ENCODE peak calls at places on chromosomes 1 and 21, in nine cellular contexts. One of them, this sample, is unnamed.

GRCh38 chr21:43810505-43811261 is 21.3 kb downstream of the RRP1 start:
- DNase-seq in stimulated activated CD4-positive, alpha-beta T cell treated with anti-CD3 and anti-CD28 coated beads, Interleukin-2, amount 100 ng/mL, for 24 hours: peak
- DNase-seq in astrocyte of the spinal cord: peak
- DNase-seq in AG04450: no peak
- DNase-seq in HAP-1: peak
- DNase-seq in LoVo: peak
- DNase-seq in left ventricle myocardium inferior: peak
- DNase-seq in brain pericyte: no peak
- DNase-seq in mucosa of gallbladder: peak
- DNase-seq in this sample: peak

GRCh38 chr1:106465666-106466065 is 590.8 kb upstream of the PRMT6 start:
- DNase-seq in brain pericyte: no peak
- DNase-seq in LoVo: no peak
- DNase-seq in stimulated activated CD4-positive, alpha-beta T cell treated with anti-CD3 and anti-CD28 coated beads, Interleukin-2, amount 100 ng/mL, for 24 hours: no peak
- DNase-seq in AG04450: no peak
- DNase-seq in astrocyte of the spinal cord: peak
- DNase-seq in left ventricle myocardium inferior: no peak
- DNase-seq in mucosa of gallbladder: no peak
- DNase-seq in HAP-1: no peak
- DNase-seq in this sample: no peak

GRCh38 chr1:230708631-230709580 is 5.0 kb downstream of the AGT start:
- DNase-seq in LoVo: peak
- DNase-seq in brain pericyte: no peak
- DNase-seq in astrocyte of the spinal cord: no peak
- DNase-seq in AG04450: no peak
- DNase-seq in left ventricle myocardium inferior: peak
- DNase-seq in HAP-1: peak
- DNase-seq in stimulated activated CD4-positive, alpha-beta T cell treated with anti-CD3 and anti-CD28 coated beads, Interleukin-2, amount 100 ng/mL, for 24 hours: no peak
- DNase-seq in mucosa of gallbladder: peak
- DNase-seq in this sample: peak

GRCh38 chr1:53601867-53602266 is 137.1 kb downstream of the GLIS1 start:
- DNase-seq in LoVo: no peak
- DNase-seq in astrocyte of the spinal cord: no peak
- DNase-seq in mucosa of gallbladder: no peak
- DNase-seq in stimulated activated CD4-positive, alpha-beta T cell treated with anti-CD3 and anti-CD28 coated beads, Interleukin-2, amount 100 ng/mL, for 24 hours: no peak
- DNase-seq in HAP-1: no peak
- DNase-seq in AG04450: no peak
- DNase-seq in brain pericyte: no peak
- DNase-seq in left ventricle myocardium inferior: no peak
- DNase-seq in this sample: no peak

GRCh38 chr1:26138974-26139558 is 19.8 kb upstream of the FAM110D start:
- DNase-seq in brain pericyte: no peak
- DNase-seq in stimulated activated CD4-positive, alpha-beta T cell treated with anti-CD3 and anti-CD28 coated beads, Interleukin-2, amount 100 ng/mL, for 24 hours: no peak
- DNase-seq in astrocyte of the spinal cord: no peak
- DNase-seq in AG04450: no peak
- DNase-seq in LoVo: no peak
- DNase-seq in left ventricle myocardium inferior: no peak
- DNase-seq in mucosa of gallbladder: no peak
- DNase-seq in HAP-1: no peak
- DNase-seq in this sample: no peak

GRCh38 chr1:9340172-9340854 is 47.6 kb downstream of the SPSB1 start:
- DNase-seq in mucosa of gallbladder: no peak
- DNase-seq in left ventricle myocardium inferior: no peak
- DNase-seq in LoVo: no peak
- DNase-seq in stimulated activated CD4-positive, alpha-beta T cell treated with anti-CD3 and anti-CD28 coated beads, Interleukin-2, amount 100 ng/mL, for 24 hours: no peak
- DNase-seq in astrocyte of the spinal cord: peak
- DNase-seq in brain pericyte: no peak
- DNase-seq in HAP-1: no peak
- DNase-seq in AG04450: no peak
- DNase-seq in this sample: peak

GRCh38 chr1:17210176-17210575 is 5.2 kb downstream of the PADI1 start:
- DNase-seq in HAP-1: no peak
- DNase-seq in brain pericyte: no peak
- DNase-seq in LoVo: peak
- DNase-seq in AG04450: no peak
- DNase-seq in astrocyte of the spinal cord: no peak
- DNase-seq in mucosa of gallbladder: no peak
- DNase-seq in stimulated activated CD4-positive, alpha-beta T cell treated with anti-CD3 and anti-CD28 coated beads, Interleukin-2, amount 100 ng/mL, for 24 hours: no peak
- DNase-seq in left ventricle myocardium inferior: no peak
- DNase-seq in this sample: no peak

GRCh38 chr1:55071477-55071876 is 32.1 kb downstream of the PCSK9 start:
- DNase-seq in HAP-1: peak
- DNase-seq in stimulated activated CD4-positive, alpha-beta T cell treated with anti-CD3 and anti-CD28 coated beads, Interleukin-2, amount 100 ng/mL, for 24 hours: no peak
- DNase-seq in brain pericyte: no peak
- DNase-seq in mucosa of gallbladder: no peak
- DNase-seq in astrocyte of the spinal cord: peak
- DNase-seq in left ventricle myocardium inferior: no peak
- DNase-seq in LoVo: peak
- DNase-seq in AG04450: peak
- DNase-seq in this sample: peak

GRCh38 chr1:206456577-206457375 is 13.5 kb upstream of the IKBKE start:
- DNase-seq in astrocyte of the spinal cord: no peak
- DNase-seq in stimulated activated CD4-positive, alpha-beta T cell treated with anti-CD3 and anti-CD28 coated beads, Interleukin-2, amount 100 ng/mL, for 24 hours: no peak
- DNase-seq in AG04450: no peak
- DNase-seq in left ventricle myocardium inferior: no peak
- DNase-seq in LoVo: no peak
- DNase-seq in HAP-1: no peak
- DNase-seq in brain pericyte: no peak
- DNase-seq in mucosa of gallbladder: no peak
- DNase-seq in this sample: peak

GRCh38 chr1:155080250-155081228 is 1.9 kb downstream of the EFNA3 start:
- DNase-seq in stimulated activated CD4-positive, alpha-beta T cell treated with anti-CD3 and anti-CD28 coated beads, Interleukin-2, amount 100 ng/mL, for 24 hours: peak
- DNase-seq in astrocyte of the spinal cord: no peak
- DNase-seq in AG04450: no peak
- DNase-seq in LoVo: no peak
- DNase-seq in HAP-1: peak
- DNase-seq in left ventricle myocardium inferior: no peak
- DNase-seq in brain pericyte: no peak
- DNase-seq in mucosa of gallbladder: no peak
- DNase-seq in this sample: no peak

GRCh38 chr1:2276803-2277580 is 48.9 kb downstream of the SKI start:
- DNase-seq in LoVo: no peak
- DNase-seq in AG04450: no peak
- DNase-seq in HAP-1: no peak
- DNase-seq in brain pericyte: no peak
- DNase-seq in left ventricle myocardium inferior: no peak
- DNase-seq in mucosa of gallbladder: no peak
- DNase-seq in stimulated activated CD4-positive, alpha-beta T cell treated with anti-CD3 and anti-CD28 coated beads, Interleukin-2, amount 100 ng/mL, for 24 hours: no peak
- DNase-seq in astrocyte of the spinal cord: peak
- DNase-seq in this sample: peak

GRCh38 chr1:93715529-93716126 is 34.0 kb upstream of the BCAR3 start:
- DNase-seq in AG04450: no peak
- DNase-seq in stimulated activated CD4-positive, alpha-beta T cell treated with anti-CD3 and anti-CD28 coated beads, Interleukin-2, amount 100 ng/mL, for 24 hours: peak
- DNase-seq in brain pericyte: no peak
- DNase-seq in astrocyte of the spinal cord: no peak
- DNase-seq in left ventricle myocardium inferior: peak
- DNase-seq in mucosa of gallbladder: no peak
- DNase-seq in HAP-1: no peak
- DNase-seq in LoVo: no peak
- DNase-seq in this sample: no peak

GRCh38 chr1:161962094-161962887 is 61.4 kb downstream of the OLFML2B start:
- DNase-seq in astrocyte of the spinal cord: peak
- DNase-seq in brain pericyte: peak
- DNase-seq in stimulated activated CD4-positive, alpha-beta T cell treated with anti-CD3 and anti-CD28 coated beads, Interleukin-2, amount 100 ng/mL, for 24 hours: peak
- DNase-seq in mucosa of gallbladder: no peak
- DNase-seq in HAP-1: no peak
- DNase-seq in AG04450: peak
- DNase-seq in LoVo: peak
- DNase-seq in left ventricle myocardium inferior: no peak
- DNase-seq in this sample: peak

GRCh38 chr1:76240321-76240720 is 165.8 kb downstream of the ST6GALNAC3 start:
- DNase-seq in LoVo: no peak
- DNase-seq in mucosa of gallbladder: no peak
- DNase-seq in brain pericyte: no peak
- DNase-seq in HAP-1: no peak
- DNase-seq in astrocyte of the spinal cord: no peak
- DNase-seq in AG04450: no peak
- DNase-seq in left ventricle myocardium inferior: no peak
- DNase-seq in stimulated activated CD4-positive, alpha-beta T cell treated with anti-CD3 and anti-CD28 coated beads, Interleukin-2, amount 100 ng/mL, for 24 hours: no peak
- DNase-seq in this sample: no peak

GRCh38 chr1:171901245-171901644 is 59.9 kb downstream of the DNM3 start:
- DNase-seq in mucosa of gallbladder: no peak
- DNase-seq in stimulated activated CD4-positive, alpha-beta T cell treated with anti-CD3 and anti-CD28 coated beads, Interleukin-2, amount 100 ng/mL, for 24 hours: no peak
- DNase-seq in HAP-1: no peak
- DNase-seq in LoVo: peak
- DNase-seq in brain pericyte: no peak
- DNase-seq in left ventricle myocardium inferior: no peak
- DNase-seq in astrocyte of the spinal cord: no peak
- DNase-seq in AG04450: no peak
- DNase-seq in this sample: no peak

GRCh38 chr21:39136711-39137110 is 46.5 kb downstream of the PSMG1 start:
- DNase-seq in left ventricle myocardium inferior: no peak
- DNase-seq in stimulated activated CD4-positive, alpha-beta T cell treated with anti-CD3 and anti-CD28 coated beads, Interleukin-2, amount 100 ng/mL, for 24 hours: no peak
- DNase-seq in HAP-1: no peak
- DNase-seq in LoVo: no peak
- DNase-seq in AG04450: no peak
- DNase-seq in brain pericyte: no peak
- DNase-seq in mucosa of gallbladder: no peak
- DNase-seq in astrocyte of the spinal cord: peak
- DNase-seq in this sample: peak

GRCh38 chr1:169538998-169539871 is 47.0 kb downstream of the F5 start:
- DNase-seq in stimulated activated CD4-positive, alpha-beta T cell treated with anti-CD3 and anti-CD28 coated beads, Interleukin-2, amount 100 ng/mL, for 24 hours: no peak
- DNase-seq in left ventricle myocardium inferior: no peak
- DNase-seq in AG04450: peak
- DNase-seq in mucosa of gallbladder: no peak
- DNase-seq in astrocyte of the spinal cord: peak
- DNase-seq in brain pericyte: no peak
- DNase-seq in LoVo: peak
- DNase-seq in HAP-1: no peak
- DNase-seq in this sample: peak

This sample was measured in AG10803.